ENCODE peak calls at places on chromosomes 5 and 9, in six cellular contexts. T is NB4, X is foreskin fibroblast, W is stomach, S is lower lobe of right lung, N is brain microvascular endothelial cell. M is an unnamed sample.

GRCh38 chr9:130110166-130110565 is 56.5 kb downstream of the GPR107 start:
- DNase-seq in T (no peak), X (no peak), W (no peak), S (peak), N (no peak), M (no peak)

GRCh38 chr9:110180386-110180712 is 27.6 kb downstream of the C9orf152 start:
- DNase-seq in T (no peak), X (no peak), W (no peak), S (no peak), N (no peak), M (no peak)

GRCh38 chr5:71828641-71829040 is 109.6 kb downstream of the CARTPT start:
- DNase-seq in T (no peak), X (peak), W (no peak), S (no peak), N (peak), M (peak)

GRCh38 chr9:37311938-37312730 is 110.4 kb upstream of the GRHPR start:
- DNase-seq in T (no peak), X (no peak), W (no peak), S (no peak), N (peak), M (peak)

GRCh38 chr5:176797456-176798093 is 12.8 kb upstream of the UNC5A start:
- DNase-seq in T (no peak), X (no peak), W (no peak), S (no peak), N (no peak), M (no peak)

GRCh38 chr9:37953204-37953774 is 49.4 kb upstream of the SLC25A51 start:
- DNase-seq in T (no peak), X (no peak), W (no peak), S (peak), N (no peak), M (peak)

GRCh38 chr5:98401645-98402044 is 371.8 kb upstream of the RGMB start:
- DNase-seq in T (no peak), X (no peak), W (no peak), S (no peak), N (no peak), M (no peak)

GRCh38 chr5:142725231-142726187 is 39.6 kb upstream of the FGF1 start:
- DNase-seq in T (no peak), X (no peak), W (no peak), S (no peak), N (no peak), M (peak)

GRCh38 chr5:171342362-171343111 is 33.5 kb downstream of the TLX3 start:
- DNase-seq in T (peak), X (peak), W (peak), S (no peak), N (peak), M (peak)

GRCh38 chr9:124629600-124629999 is 122.4 kb upstream of the NR5A1 start:
- DNase-seq in T (no peak), X (peak), W (no peak), S (no peak), N (peak), M (peak)

GRCh38 chr5:180593446-180594206 is 2.3 kb upstream of the SCGB3A1 start:
- DNase-seq in T (no peak), X (no peak), W (peak), S (no peak), N (no peak), M (no peak)

GRCh38 chr5:180592176-180592575 is 877 bp upstream of the SCGB3A1 start:
- DNase-seq in T (peak), X (no peak), W (no peak), S (no peak), N (no peak), M (no peak)

GRCh38 chr5:180589771-180590542 is 1.3 kb downstream of the SCGB3A1 start:
- DNase-seq in T (no peak), X (peak), W (no peak), S (no peak), N (no peak), M (no peak)

GRCh38 chr5:180591249-180591887 is at the start of gene SCGB3A1:
- DNase-seq in T (peak), X (no peak), W (no peak), S (peak), N (no peak), M (no peak)

GRCh38 chr5:180590543-180591248 is 603 bp downstream of the SCGB3A1 start:
- DNase-seq in T (no peak), X (no peak), W (no peak), S (peak), N (no peak), M (no peak)
- H3K4me3 ChIP-seq in T (no peak), X (no peak), W (peak), S (peak), N (peak), M (no peak)

GRCh38 chr5:36041537-36041845 is 25.2 kb downstream of the UGT3A2 start:
- DNase-seq in T (no peak), X (no peak), W (no peak), S (no peak), N (no peak), M (no peak)
- TF ChIP-seq CTCF in T (no peak), X (no peak), W (no peak), S (no peak), N (no peak), M (no peak)

DNA sequence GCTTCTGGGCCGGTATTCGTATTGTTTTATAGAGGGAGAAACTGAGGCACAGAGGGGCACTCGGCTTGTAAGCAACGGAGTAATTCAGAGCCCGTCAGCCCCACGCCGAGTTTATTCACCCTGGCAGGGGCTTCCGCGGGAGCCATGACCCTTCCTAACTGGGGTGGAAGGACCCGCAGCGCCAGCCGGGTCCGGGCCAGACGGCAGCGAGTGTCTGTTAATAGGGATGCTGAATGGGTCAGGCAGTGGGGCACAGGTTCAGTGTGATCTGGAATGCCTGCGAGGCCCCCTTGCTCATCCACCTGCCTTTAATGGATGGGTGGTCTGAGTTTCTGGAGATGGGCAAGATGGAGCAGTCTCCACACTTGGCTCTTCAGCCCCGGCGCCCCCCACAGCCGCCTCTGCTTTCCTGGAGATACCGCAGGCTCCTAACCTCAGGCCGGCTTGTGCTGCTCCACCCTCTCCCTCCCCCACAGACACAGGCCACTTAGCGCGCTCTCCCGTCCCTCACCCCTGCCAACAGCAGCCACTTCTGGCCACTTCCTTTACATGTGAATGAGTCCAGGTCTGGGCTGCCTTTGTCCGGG is 147.0 kb downstream of the ERCC6L2 start:
- DNase-seq in T (peak), X (no peak), W (no peak), S (peak), N (no peak), M (no peak)
- H3K4me3 ChIP-seq in T (no peak), X (no peak), W (peak), S (peak), N (no peak), M (no peak)

GRCh38 chr9:20217596-20217995 is 404.7 kb downstream of the MLLT3 start:
- DNase-seq in T (no peak), X (no peak), W (no peak), S (no peak), N (no peak), M (peak)
- TF ChIP-seq CTCF in T (no peak), X (no peak), W (no peak), S (no peak), N (no peak), M (no peak)

GRCh38 chr5:35618791-35619190 is 1.1 kb downstream of the SPEF2 start:
- DNase-seq in T (no peak), X (no peak), W (no peak), S (no peak), N (no peak), M (no peak)

GRCh38 chr5:35622974-35623373 is 5.3 kb downstream of the SPEF2 start:
- DNase-seq in T (no peak), X (no peak), W (no peak), S (no peak), N (no peak), M (no peak)

GRCh38 chr5:35618297-35618636 is 604 bp downstream of the SPEF2 start:
- DNase-seq in T (no peak), X (peak), W (no peak), S (no peak), N (no peak), M (no peak)

GRCh38 chr5:35617435-35618296 is at the start of gene SPEF2:
- DNase-seq in T (peak), X (peak), W (peak), S (peak), N (peak), M (peak)

DNA sequence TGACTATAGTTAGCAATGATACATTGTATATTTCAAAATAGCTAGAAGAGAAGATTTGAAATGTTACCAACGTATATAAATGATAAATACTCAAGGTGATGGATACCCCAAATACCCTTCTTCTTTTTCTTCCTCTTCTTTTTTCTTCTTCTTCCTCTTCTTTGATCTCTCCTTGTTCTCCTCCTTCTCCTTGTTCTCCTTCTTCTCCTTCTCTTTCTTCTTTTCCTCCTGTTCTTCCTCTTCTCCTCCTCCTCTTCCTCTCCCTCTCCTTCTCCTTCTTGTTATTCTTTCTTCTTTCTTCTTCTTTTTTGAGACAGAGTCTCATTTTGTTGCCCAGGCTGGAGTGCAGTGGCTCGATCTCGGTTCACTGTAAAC is 616 bp upstream of the SPEF2 start:
- DNase-seq in T (no peak), X (no peak), W (no peak), S (no peak), N (no peak), M (no peak)
- H3K4me3 ChIP-seq in T (no peak), X (peak), W (peak), S (peak), N (peak), M (peak)

GRCh38 chr9:126009047-126009446 is 261.9 kb downstream of the PBX3 start:
- DNase-seq in T (peak), X (no peak), W (no peak), S (no peak), N (no peak), M (peak)
- TF ChIP-seq CTCF in T (peak), X (no peak), W (no peak), S (no peak), N (peak), M (peak)

GRCh38 chr5:158968160-158968559 is 131.6 kb downstream of the EBF1 start:
- DNase-seq in T (no peak), X (no peak), W (no peak), S (no peak), N (no peak), M (no peak)
- H3K4me3 ChIP-seq in T (no peak), X (no peak), W (no peak), S (no peak), N (no peak), M (no peak)

DNA sequence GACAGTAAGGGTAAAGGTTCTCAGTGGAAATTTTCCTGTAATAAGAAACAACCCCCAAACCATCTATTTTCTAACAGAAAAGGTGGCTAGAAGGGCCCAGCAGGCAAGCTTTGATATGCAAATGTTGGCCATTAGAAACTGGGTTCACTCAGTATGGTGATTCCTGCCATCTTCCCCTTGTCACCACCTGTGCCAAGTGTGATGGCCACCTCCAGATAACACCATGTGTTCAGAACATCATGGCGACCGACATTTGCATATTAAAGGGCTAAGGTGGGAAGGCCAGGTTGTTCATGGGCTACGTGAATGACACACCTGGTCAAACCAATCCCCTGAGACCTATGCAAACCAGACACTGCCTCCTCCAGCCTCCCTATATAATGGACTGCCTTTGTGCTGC is 20.4 kb downstream of the FOXE1 start:
- DNase-seq in T (no peak), X (no peak), W (no peak), S (no peak), N (no peak), M (no peak)
- TF ChIP-seq CTCF in T (no peak), X (no peak), W (no peak), S (no peak), N (no peak), M (no peak)

M was measured in fibroblast of mammary gland.